ENCODE peak calls at places on chromosomes 2 and 18, in ten cellular contexts. L is GM12878, K is AG04450, D is GM06990, B is aorta, N is mammary epithelial cell, Q is cardiac fibroblast, W is neural progenitor cell, C is coronary artery, J is kidney epithelial cell. R is an unnamed sample.
A peak's percentile ranks its signal among the peaks of the same experiment; 100 is the strongest.

GRCh38 chr18:76488190-76488589 is 6.9 kb downstream of the ZNF516 start:
- DNase-seq in D (no peak), J (no peak), B (no peak), Q (peak; percentile 86), W (no peak), K (no peak), C (no peak), L (no peak), N (no peak), R (no peak)

GRCh38 chr2:18046017-18046416 is 167.6 kb downstream of the KCNS3 start:
- DNase-seq in D (no peak), Q (no peak), C (no peak), L (no peak), J (no peak), N (peak; percentile 8), B (no peak), W (no peak), K (no peak), R (no peak)

GRCh38 chr18:27619906-27620305 is 434.8 kb upstream of the CHST9 start:
- DNase-seq in N (no peak), W (no peak), C (no peak), L (no peak), J (no peak), K (no peak), Q (no peak), D (no peak), B (no peak), R (no peak)

GRCh38 chr2:146874260-146874658 is 970.6 kb upstream of the ACVR2A start:
- DNase-seq in L (no peak), B (no peak), D (no peak), Q (peak; percentile 77), J (peak; percentile 68), K (no peak), W (no peak), C (no peak), N (peak; percentile 90), R (no peak)

GRCh38 chr18:55234366-55235093 is 275.3 kb upstream of the CCDC68 start:
- DNase-seq in Q (peak; percentile 87), B (peak; percentile 89), C (peak; percentile 80), W (peak; percentile 86), N (peak; percentile 70), K (peak; percentile 56), J (peak; percentile 43), L (peak; percentile 53), D (no peak), R (peak; percentile 92)

GRCh38 chr2:5453648-5454390 is 238.4 kb upstream of the SOX11 start:
- DNase-seq in N (peak; percentile 26), K (no peak), J (peak; percentile 91), D (no peak), B (no peak), C (no peak), L (no peak), Q (no peak), W (no peak), R (no peak)

GRCh38 chr2:186590538-186591441 is 934 bp downstream of the ITGAV start:
- DNase-seq in B (no peak), C (no peak), W (peak; percentile 54), K (no peak), L (no peak), D (peak; percentile 24), J (no peak), N (peak; percentile 74), Q (peak; percentile 69), R (peak; percentile 44)

GRCh38 chr2:47078541-47079482 is 76.3 kb downstream of the STPG4 start:
- DNase-seq in L (no peak), D (no peak), J (no peak), B (peak; percentile 72), W (peak; percentile 48), C (no peak), K (no peak), Q (no peak), N (no peak), R (no peak)

GRCh38 chr2:218418717-218419458 is at the start of gene VIL1:
- DNase-seq in J (no peak), D (no peak), K (no peak), C (no peak), N (no peak), L (no peak), B (no peak), W (no peak), Q (no peak), R (no peak)

GRCh38 chr2:104851236-104852160 is 2.4 kb upstream of the POU3F3 start:
- DNase-seq in C (no peak), B (no peak), K (no peak), Q (no peak), D (no peak), W (no peak), L (no peak), J (no peak), N (no peak), R (no peak)

GRCh38 chr2:230347659-230348305 is 20.8 kb downstream of the SP140L start:
- DNase-seq in N (no peak), B (no peak), D (peak; percentile 28), J (no peak), W (no peak), C (no peak), K (no peak), Q (peak; percentile 49), L (peak; percentile 32), R (peak; percentile 67)

GRCh38 chr18:48711651-48712486 is 173.0 kb downstream of the CTIF start:
- DNase-seq in K (no peak), Q (peak; percentile 66), N (no peak), D (no peak), C (no peak), J (no peak), B (no peak), W (peak; percentile 62), L (no peak), R (peak; percentile 69)

GRCh38 chr2:167100526-167100925 is 212.2 kb downstream of the XIRP2 start:
- DNase-seq in D (no peak), C (no peak), B (no peak), N (no peak), L (no peak), J (no peak), K (no peak), W (no peak), Q (no peak), R (no peak)

GRCh38 chr2:202771741-202772470 is 99.7 kb downstream of the ICA1L start:
- DNase-seq in B (no peak), Q (peak; percentile 62), D (no peak), N (no peak), W (no peak), L (no peak), J (no peak), K (peak; percentile 18), C (no peak), R (no peak)

GRCh38 chr2:11568436-11568835 is 34.6 kb downstream of the GREB1 start:
- DNase-seq in L (no peak), B (peak; percentile 35), D (no peak), C (no peak), J (no peak), W (no peak), N (no peak), Q (no peak), K (no peak), R (no peak)

DNA sequence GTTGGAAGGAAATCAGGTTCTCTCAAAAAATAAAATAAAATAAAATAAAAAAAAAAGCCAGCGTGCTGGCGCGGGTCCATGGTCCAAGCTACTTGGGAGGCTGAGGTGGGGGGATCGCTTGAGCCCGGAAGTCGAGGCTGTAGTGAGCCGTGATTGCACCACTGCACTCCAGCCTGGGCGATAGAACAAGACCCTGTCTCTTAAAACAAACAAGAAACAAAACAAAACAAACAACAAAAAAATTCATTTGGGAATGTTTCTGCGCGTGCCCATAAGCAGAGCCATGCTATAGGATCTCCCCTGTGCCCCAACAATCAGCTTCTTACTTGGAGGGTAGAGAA is 16.4 kb upstream of the CD8A start:
- DNase-seq in J (no peak), Q (no peak), B (no peak), L (no peak), K (no peak), W (no peak), C (no peak), N (no peak), D (no peak), R (no peak)
- H3K4me3 ChIP-seq in J (peak overlapping the region; percentile 52), Q (peak overlapping the region; percentile 49), B (no peak overlapping the region), L (peak overlapping the region; percentile 40), K (peak overlapping the region; percentile 45), W (peak overlapping the region; percentile 49), C (peak overlapping the region; percentile 64), N (peak overlapping the region; percentile 63), D (peak overlapping the region; percentile 52), R (no peak overlapping the region)

DNA sequence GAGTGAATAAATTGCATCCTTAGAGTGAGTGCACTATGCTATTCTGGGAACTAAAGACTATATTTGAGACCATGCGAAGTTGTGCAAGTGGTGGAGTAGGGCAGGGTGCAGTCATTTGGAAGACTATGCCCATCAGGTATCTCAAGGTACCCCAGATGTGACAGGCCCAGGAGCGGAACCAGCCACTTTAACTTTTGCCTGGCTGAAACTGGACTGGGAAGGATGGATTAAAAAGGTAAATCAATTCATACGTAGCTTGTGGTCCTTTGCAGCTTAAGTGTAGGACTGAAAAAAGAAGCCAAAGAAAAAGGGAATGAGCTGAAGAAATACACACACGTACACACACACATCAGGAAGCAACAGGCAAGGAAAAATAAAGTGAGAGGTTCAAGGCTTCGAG is 1.7 kb downstream of the KYNU start:
- DNase-seq in N (no peak), D (no peak), B (no peak), Q (no peak), C (no peak), W (no peak), K (no peak), J (no peak), L (no peak), R (no peak)
- H3K4me3 ChIP-seq in N (no peak overlapping the region), D (peak overlapping the region; percentile 49), B (no peak overlapping the region), Q (no peak overlapping the region), C (peak overlapping the region; percentile 8), W (no peak overlapping the region), K (no peak overlapping the region), J (no peak overlapping the region), L (peak overlapping the region; percentile 80), R (peak overlapping the region; percentile 95)

DNA sequence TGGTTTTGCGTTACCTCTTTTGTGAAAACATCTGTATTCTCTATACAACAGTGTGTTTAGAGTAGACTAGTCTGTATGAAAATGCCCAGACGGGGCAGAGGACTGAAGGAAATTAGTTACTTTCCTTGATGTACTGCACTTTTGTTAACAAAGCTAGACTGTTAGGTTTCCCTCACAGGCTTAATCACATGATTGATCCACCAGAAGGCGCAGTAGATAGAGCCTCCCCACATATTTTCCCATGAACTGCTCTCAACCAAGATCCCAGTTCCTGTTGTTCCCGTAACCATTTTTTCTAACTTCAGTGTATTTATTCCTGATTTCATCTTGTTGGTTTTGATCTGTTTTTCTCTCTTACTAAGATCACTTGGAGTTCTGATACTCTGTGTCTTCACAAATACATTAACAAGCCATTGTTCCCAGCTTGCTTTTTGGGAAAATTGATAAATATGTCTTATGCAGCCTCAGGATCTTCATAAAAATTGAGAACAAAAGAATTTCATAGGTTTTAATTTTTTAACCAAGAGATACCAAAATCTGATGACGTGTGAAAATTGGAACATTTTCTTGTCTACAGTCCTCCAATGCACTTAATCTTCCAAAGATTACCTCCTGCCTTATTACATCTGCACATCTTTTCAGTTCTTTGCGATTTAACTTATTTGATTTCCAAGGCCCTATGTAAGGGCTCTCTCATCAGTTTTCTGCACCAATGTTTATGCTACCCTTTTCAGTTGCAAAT is 2.9 kb downstream of the MRPL35 start:
- DNase-seq in D (no peak), W (no peak), L (no peak), C (no peak), N (no peak), Q (peak; percentile 39), K (no peak), B (no peak), J (no peak), R (no peak)
- H3K4me3 ChIP-seq in D (no peak overlapping the region), W (no peak overlapping the region), L (peak overlapping the region; percentile 16), C (no peak overlapping the region), N (no peak overlapping the region), Q (no peak overlapping the region), K (no peak overlapping the region), B (no peak overlapping the region), J (no peak overlapping the region), R (no peak overlapping the region)

GRCh38 chr2:64327510-64328414 is 126.2 kb upstream of the LGALSL start:
- DNase-seq in L (peak; percentile 43), K (no peak), Q (peak; percentile 45), C (no peak), D (peak; percentile 75), B (peak; percentile 81), W (peak; percentile 58), J (no peak), N (no peak), R (peak; percentile 71)
- H3K4me3 ChIP-seq in L (peak overlapping the region; percentile 34), K (no peak overlapping the region), Q (no peak overlapping the region), C (no peak overlapping the region), D (peak overlapping the region; percentile 14), B (no peak overlapping the region), W (no peak overlapping the region), J (no peak overlapping the region), N (no peak overlapping the region), R (peak overlapping the region; percentile 12)